ENCODE peak calls at places on chromosomes 5 and 9, in seven cellular contexts. L is tibial artery, R is adipocyte, A is right atrium auricular region, T is cardiac muscle cell, Y is Caco-2, K is AG04450. X is an unnamed sample.

GRCh38 chr9:131273146-131273545 is 3.2 kb downstream of the FAM78A start:
- DNase-seq in R (no peak), Y (no peak), L (no peak), T (no peak), K (no peak), A (no peak), X (no peak)

GRCh38 chr5:146052780-146053179 is 52.6 kb downstream of the PLAC8L1 start:
- DNase-seq in Y (peak; percentile 36), T (peak; percentile 29), L (no peak), K (no peak), R (no peak), A (peak; percentile 44), X (no peak)

GRCh38 chr9:136257381-136258298 is 12.0 kb upstream of the QSOX2 start:
- DNase-seq in K (no peak), R (no peak), L (no peak), Y (no peak), A (no peak), T (no peak), X (no peak)

GRCh38 chr5:39083968-39084367 is 9.8 kb upstream of the RICTOR start:
- DNase-seq in R (no peak), A (no peak), T (no peak), L (no peak), Y (no peak), K (no peak), X (no peak)

GRCh38 chr9:99624499-99625233 is 197.0 kb upstream of the NR4A3 start:
- DNase-seq in T (no peak), A (no peak), R (no peak), L (no peak), K (no peak), Y (no peak), X (no peak)

GRCh38 chr9:129460323-129461261 is 160.3 kb downstream of the C9orf50 start:
- DNase-seq in A (peak; percentile 96), L (peak; percentile 99), T (peak; percentile 98), K (peak; percentile 96), R (peak; percentile 99), Y (peak; percentile 95), X (peak; percentile 78)

GRCh38 chr9:69028754-69029153 is 6.8 kb upstream of the FXN start:
- DNase-seq in T (no peak), R (no peak), Y (no peak), L (no peak), K (no peak), A (no peak), X (peak; percentile 36)

GRCh38 chr9:32571969-32572899 is 725 bp downstream of the NDUFB6 start:
- DNase-seq in Y (peak; percentile 74), R (peak; percentile 90), A (no peak), K (no peak), T (peak; percentile 87), L (no peak), X (peak; percentile 92)

GRCh38 chr9:78958887-78959286 is 612.9 kb upstream of the TLE4 start:
- DNase-seq in Y (no peak), A (no peak), T (no peak), L (no peak), K (no peak), R (no peak), X (no peak)

GRCh38 chr5:67143549-67143948 is 53.0 kb downstream of the CD180 start:
- DNase-seq in Y (no peak), K (no peak), T (no peak), R (no peak), L (no peak), A (no peak), X (no peak)

GRCh38 chr9:130857864-130858730 is 23.0 kb downstream of the ABL1 start:
- DNase-seq in T (no peak), Y (no peak), L (peak; percentile 93), A (peak; percentile 91), R (peak; percentile 85), K (peak; percentile 82), X (no peak)

GRCh38 chr5:160357861-160358411 is 12.5 kb downstream of the C1QTNF2 start:
- DNase-seq in T (no peak), A (no peak), Y (no peak), L (peak; percentile 81), K (no peak), R (no peak), X (no peak)

GRCh38 chr5:94754824-94755223 is 136.4 kb downstream of the SLF1 start:
- DNase-seq in Y (no peak), R (no peak), L (no peak), A (no peak), T (no peak), K (no peak), X (no peak)

GRCh38 chr9:137613738-137614523 is 4.9 kb upstream of the EHMT1 start:
- DNase-seq in L (no peak), Y (no peak), K (no peak), R (no peak), A (no peak), T (no peak), X (no peak)

GRCh38 chr5:13045897-13046551 is 898.5 kb downstream of the DNAH5 start:
- DNase-seq in A (no peak), L (no peak), K (no peak), Y (no peak), R (no peak), T (no peak), X (no peak)
- H3K9me3 ChIP-seq in A (no peaks in the 10 kb centered on the region), L (no peaks in the 10 kb centered on the region), K (peaks cover 12% of the 10 kb centered on the region), Y (no peaks in the 10 kb centered on the region), R (no peaks in the 10 kb centered on the region), T (no peaks in the 10 kb centered on the region), X (peaks cover 3% of the 10 kb centered on the region)

GRCh38 chr5:13609504-13609903 is 335.0 kb downstream of the DNAH5 start:
- DNase-seq in A (no peak), T (no peak), L (no peak), K (no peak), Y (no peak), R (no peak), X (no peak)
- H3K9me3 ChIP-seq in A (no peaks in the 10 kb centered on the region), T (no peaks in the 10 kb centered on the region), L (no peaks in the 10 kb centered on the region), K (no peaks in the 10 kb centered on the region), Y (no peaks in the 10 kb centered on the region), R (no peaks in the 10 kb centered on the region), X (no peaks in the 10 kb centered on the region)

GRCh38 chr5:150948539-150948938 is 43.8 kb upstream of the ZNF300 start:
- DNase-seq in K (no peak), T (no peak), R (no peak), A (no peak), L (no peak), Y (no peak), X (no peak)

GRCh38 chr5:150946351-150946905 is 41.6 kb upstream of the ZNF300 start:
- DNase-seq in A (peak; percentile 82), L (peak; percentile 91), R (no peak), K (peak; percentile 2), Y (no peak), T (no peak), X (no peak)

GRCh38 chr5:150945947-150946346 is 41.2 kb upstream of the ZNF300 start:
- DNase-seq in T (no peak), Y (no peak), A (no peak), L (no peak), K (no peak), R (no peak), X (no peak)

GRCh38 chr5:150945501-150945900 is 40.7 kb upstream of the ZNF300 start:
- DNase-seq in K (no peak), A (no peak), L (no peak), R (no peak), Y (no peak), T (no peak), X (no peak)
- H3K9me3 ChIP-seq in K (peaks cover 16% of the 10 kb centered on the region), A (peaks cover 21% of the 10 kb centered on the region), L (peaks cover 44% of the 10 kb centered on the region), R (peaks cover 98% of the 10 kb centered on the region), Y (peaks cover 19% of the 10 kb centered on the region), T (peaks cover 4% of the 10 kb centered on the region), X (peaks cover 58% of the 10 kb centered on the region)

GRCh38 chr5:12695651-12696050 is 791.4 kb upstream of the CTNND2 start:
- DNase-seq in K (no peak), R (no peak), T (no peak), A (no peak), Y (no peak), L (no peak), X (no peak)

GRCh38 chr5:12691330-12691729 is 787.1 kb upstream of the CTNND2 start:
- DNase-seq in T (no peak), Y (peak; percentile 5), A (no peak), R (no peak), K (no peak), L (no peak), X (no peak)
- H3K9me3 ChIP-seq in T (no peaks in the 10 kb centered on the region), Y (no peaks in the 10 kb centered on the region), A (no peaks in the 10 kb centered on the region), R (no peaks in the 10 kb centered on the region), K (no peaks in the 10 kb centered on the region), L (no peaks in the 10 kb centered on the region), X (no peaks in the 10 kb centered on the region)

DNA sequence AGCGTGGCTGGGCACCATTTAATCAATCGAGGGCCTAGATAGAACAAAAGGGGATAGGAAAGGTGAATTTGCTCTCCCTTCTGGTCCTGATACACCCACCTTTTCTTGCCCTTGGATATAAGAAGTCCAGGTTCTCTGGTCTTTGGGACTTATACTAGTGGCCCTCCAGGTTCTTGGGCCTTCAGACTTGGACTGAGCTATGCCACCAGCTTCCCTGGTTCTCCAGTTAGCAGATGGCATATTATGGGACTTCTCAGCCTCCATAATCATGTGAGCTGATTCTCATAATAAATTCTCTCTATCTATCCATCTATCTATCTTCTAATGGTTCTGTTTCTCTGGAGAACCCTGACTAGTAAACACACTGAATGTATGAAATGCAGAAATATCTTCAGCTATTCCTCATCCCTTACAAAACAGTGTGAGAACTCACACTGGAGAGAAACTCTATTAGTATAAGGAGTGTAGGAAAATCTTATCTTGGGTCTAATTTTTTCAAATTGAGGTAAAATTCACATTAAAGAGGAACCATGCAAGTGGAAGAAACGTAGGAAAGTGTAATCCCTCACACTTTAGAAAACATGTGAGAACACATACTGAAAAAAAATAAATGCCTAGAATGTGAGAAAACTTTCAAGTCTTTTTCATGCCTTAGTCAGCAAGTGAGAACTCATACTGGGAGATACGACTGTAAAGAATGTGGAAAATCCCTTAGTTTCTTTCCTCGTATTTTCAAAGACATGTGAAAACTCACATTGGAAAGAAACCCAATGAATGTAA is 15.5 kb downstream of the PCDHB15 start:
- DNase-seq in R (peak; percentile 7), T (peak; percentile 3), Y (no peak), L (no peak), K (no peak), A (no peak), X (no peak)
- H3K9me3 ChIP-seq in R (peaks cover 100% of the 10 kb centered on the region), T (peaks cover 10% of the 10 kb centered on the region), Y (peaks cover 58% of the 10 kb centered on the region), L (peaks cover 99% of the 10 kb centered on the region), K (peaks cover 29% of the 10 kb centered on the region), A (peaks cover 60% of the 10 kb centered on the region), X (peaks cover 95% of the 10 kb centered on the region)

DNA sequence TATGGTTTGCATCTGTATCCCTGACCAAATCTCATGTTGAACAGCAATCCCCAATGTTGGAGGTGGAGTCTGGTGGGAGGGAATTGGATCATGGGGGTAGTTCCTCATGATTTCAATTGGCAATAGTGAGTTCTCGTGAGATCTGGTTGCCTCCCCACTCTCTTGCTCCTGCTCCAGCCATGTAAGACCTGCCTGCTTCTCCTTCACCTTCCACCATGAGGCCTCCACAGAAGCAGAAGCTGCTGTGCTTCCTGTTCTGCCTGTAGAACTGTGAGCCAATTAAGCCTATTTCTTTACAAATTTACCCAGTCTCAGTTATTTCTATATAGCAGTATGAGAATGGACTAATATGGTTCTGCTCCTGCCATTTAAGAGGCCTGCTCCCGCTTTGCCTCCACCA is 32.9 kb downstream of the SCAI start:
- DNase-seq in A (no peak), R (no peak), Y (no peak), T (no peak), L (no peak), K (no peak), X (no peak)
- H3K9me3 ChIP-seq in A (no peaks in the 10 kb centered on the region), R (peaks cover 5% of the 10 kb centered on the region), Y (peaks cover 4% of the 10 kb centered on the region), T (no peaks in the 10 kb centered on the region), L (no peaks in the 10 kb centered on the region), K (peaks cover 11% of the 10 kb centered on the region), X (peaks cover 3% of the 10 kb centered on the region)